ENCODE peak calls at places on chromosomes 12 and 14, in four cellular contexts. One of them, this sample, is unnamed.

GRCh38 chr12:109115758-109116610 is at the start of gene ACACB:
- DNase-seq in Peyer's patch: peak; percentile 85
- DNase-seq in A549: no peak
- DNase-seq in lower leg skin: peak; percentile 75
- DNase-seq in this sample: no peak

GRCh38 chr12:40099423-40099853 is 6.4 kb downstream of the SLC2A13 start:
- DNase-seq in Peyer's patch: no peak
- DNase-seq in A549: peak; percentile 7
- DNase-seq in lower leg skin: no peak
- DNase-seq in this sample: no peak

GRCh38 chr12:92596388-92596787 is 106.4 kb upstream of the PLEKHG7 start:
- DNase-seq in Peyer's patch: no peak
- DNase-seq in A549: no peak
- DNase-seq in lower leg skin: no peak
- DNase-seq in this sample: no peak

GRCh38 chr14:101072945-101073597 is 169.5 kb upstream of the RTL1 start:
- DNase-seq in Peyer's patch: peak; percentile 78
- DNase-seq in A549: peak; percentile 97
- DNase-seq in lower leg skin: peak; percentile 31
- DNase-seq in this sample: no peak

GRCh38 chr12:51171884-51172514 is 936 bp downstream of the TFCP2 start:
- DNase-seq in Peyer's patch: no peak
- DNase-seq in A549: no peak
- DNase-seq in lower leg skin: no peak
- DNase-seq in this sample: no peak

GRCh38 chr12:64528616-64529015 is 76.7 kb downstream of the TBK1 start:
- DNase-seq in Peyer's patch: no peak
- DNase-seq in A549: no peak
- DNase-seq in lower leg skin: no peak
- DNase-seq in this sample: no peak

GRCh38 chr12:51238037-51238509 is 553 bp upstream of the DAZAP2 start:
- DNase-seq in Peyer's patch: no peak
- DNase-seq in A549: no peak
- DNase-seq in lower leg skin: peak; percentile 20
- DNase-seq in this sample: no peak

GRCh38 chr14:91315844-91316267 is 71.4 kb upstream of the GPR68 start:
- DNase-seq in Peyer's patch: no peak
- DNase-seq in A549: no peak
- DNase-seq in lower leg skin: no peak
- DNase-seq in this sample: peak; percentile 67

GRCh38 chr14:103749452-103749851 is 33.8 kb downstream of the ZFYVE21 start:
- DNase-seq in Peyer's patch: no peak
- DNase-seq in A549: no peak
- DNase-seq in lower leg skin: no peak
- DNase-seq in this sample: no peak

GRCh38 chr12:56469007-56469930 is 891 bp downstream of the SPRYD4 start:
- DNase-seq in Peyer's patch: peak; percentile 56
- DNase-seq in A549: peak; percentile 33
- DNase-seq in lower leg skin: peak; percentile 32
- DNase-seq in this sample: no peak

GRCh38 chr12:113853491-113853890 is 112.6 kb downstream of the RBM19 start:
- DNase-seq in Peyer's patch: no peak
- DNase-seq in A549: no peak
- DNase-seq in lower leg skin: no peak
- DNase-seq in this sample: no peak

GRCh38 chr12:113852273-113852672 is 113.9 kb downstream of the RBM19 start:
- DNase-seq in Peyer's patch: no peak
- DNase-seq in A549: no peak
- DNase-seq in lower leg skin: no peak
- DNase-seq in this sample: no peak

GRCh38 chr12:113850309-113851056 is 115.6 kb downstream of the RBM19 start:
- DNase-seq in Peyer's patch: no peak
- DNase-seq in A549: no peak
- DNase-seq in lower leg skin: no peak
- DNase-seq in this sample: no peak

GRCh38 chr12:113854385-113855136 is 111.6 kb downstream of the RBM19 start:
- DNase-seq in Peyer's patch: no peak
- DNase-seq in A549: no peak
- DNase-seq in lower leg skin: no peak
- DNase-seq in this sample: no peak

DNA sequence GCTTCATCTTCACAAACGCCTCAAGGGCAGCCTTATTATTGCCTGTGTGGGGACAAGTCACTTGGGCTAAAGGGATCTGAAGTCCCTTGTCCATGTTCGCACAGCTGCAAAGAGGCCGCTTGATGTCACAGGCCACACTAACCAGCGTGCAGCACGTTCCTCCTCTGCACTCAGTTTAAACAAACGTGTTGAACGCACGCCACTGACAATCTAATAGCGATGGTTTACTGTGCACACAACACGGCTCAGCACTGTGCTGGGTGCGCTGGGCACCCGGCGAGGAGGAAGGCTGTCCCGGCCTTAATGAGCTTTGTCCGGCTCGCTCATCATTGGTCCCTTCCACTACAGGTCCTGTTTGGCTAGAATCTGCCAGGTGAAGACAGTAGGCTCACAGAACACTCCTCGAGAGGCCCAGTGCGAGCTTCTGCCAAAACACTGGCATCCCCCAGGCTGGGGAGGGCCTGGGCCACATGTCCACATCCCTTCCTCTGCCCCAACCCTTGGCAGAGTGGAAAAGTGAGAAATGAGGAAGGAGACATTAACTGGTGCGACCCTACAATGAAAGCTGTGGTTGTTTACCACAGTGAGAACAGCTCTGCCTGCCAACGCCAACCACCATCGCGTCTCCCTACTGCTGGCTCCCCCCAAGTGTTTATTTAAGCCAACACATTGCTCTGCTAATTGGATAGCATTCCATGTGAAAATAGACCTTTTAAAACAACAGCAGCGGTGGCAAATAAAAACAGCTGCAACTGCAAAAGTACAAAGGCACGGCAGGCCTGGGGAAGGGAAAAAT is 113.2 kb downstream of the RBM19 start:
- DNase-seq in Peyer's patch: no peak
- DNase-seq in A549: no peak
- DNase-seq in lower leg skin: no peak
- DNase-seq in this sample: no peak
- TF ChIP-seq CTCF in Peyer's patch: no peak
- TF ChIP-seq CTCF in A549: no peak
- TF ChIP-seq CTCF in lower leg skin: no peak
- TF ChIP-seq CTCF in this sample: no peak

DNA sequence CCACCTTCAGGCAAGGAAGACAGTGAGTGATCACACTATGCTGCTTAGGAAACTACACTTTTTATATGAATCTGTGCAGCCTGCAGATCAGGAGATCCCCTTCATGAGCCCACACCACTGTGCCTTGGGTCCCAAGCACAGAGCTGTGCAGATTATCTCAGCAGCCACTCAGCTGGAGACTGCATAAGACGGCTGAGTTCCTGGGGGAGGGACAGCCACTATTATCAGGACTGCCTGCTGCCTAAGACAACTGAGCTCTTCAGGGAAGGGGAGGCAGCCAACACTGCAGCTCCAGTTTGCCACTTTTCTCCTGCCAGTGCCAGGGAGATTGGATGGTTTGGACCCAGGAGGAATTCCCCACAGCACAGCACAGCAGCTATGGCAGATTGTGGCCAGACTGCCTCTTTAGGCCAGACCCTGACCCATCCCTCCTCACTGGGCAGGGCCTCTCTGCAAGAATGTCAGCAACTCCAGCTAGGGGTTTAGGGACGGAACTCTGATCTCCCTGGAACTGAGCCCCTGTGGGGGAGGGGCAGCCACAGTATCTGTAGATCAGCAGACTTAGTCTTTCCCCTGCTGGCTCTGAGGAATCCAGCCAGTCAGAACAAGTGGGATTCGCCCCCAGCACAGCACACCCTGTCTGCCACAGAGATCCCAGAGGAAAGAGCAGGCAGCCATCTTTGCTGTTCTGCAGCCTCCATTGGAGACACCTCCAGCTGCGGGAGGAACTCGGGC is 141.3 kb downstream of the KLHL28 start:
- DNase-seq in Peyer's patch: no peak
- DNase-seq in A549: no peak
- DNase-seq in lower leg skin: no peak
- DNase-seq in this sample: no peak
- TF ChIP-seq CTCF in Peyer's patch: no peak
- TF ChIP-seq CTCF in A549: no peak
- TF ChIP-seq CTCF in lower leg skin: no peak
- TF ChIP-seq CTCF in this sample: no peak

DNA sequence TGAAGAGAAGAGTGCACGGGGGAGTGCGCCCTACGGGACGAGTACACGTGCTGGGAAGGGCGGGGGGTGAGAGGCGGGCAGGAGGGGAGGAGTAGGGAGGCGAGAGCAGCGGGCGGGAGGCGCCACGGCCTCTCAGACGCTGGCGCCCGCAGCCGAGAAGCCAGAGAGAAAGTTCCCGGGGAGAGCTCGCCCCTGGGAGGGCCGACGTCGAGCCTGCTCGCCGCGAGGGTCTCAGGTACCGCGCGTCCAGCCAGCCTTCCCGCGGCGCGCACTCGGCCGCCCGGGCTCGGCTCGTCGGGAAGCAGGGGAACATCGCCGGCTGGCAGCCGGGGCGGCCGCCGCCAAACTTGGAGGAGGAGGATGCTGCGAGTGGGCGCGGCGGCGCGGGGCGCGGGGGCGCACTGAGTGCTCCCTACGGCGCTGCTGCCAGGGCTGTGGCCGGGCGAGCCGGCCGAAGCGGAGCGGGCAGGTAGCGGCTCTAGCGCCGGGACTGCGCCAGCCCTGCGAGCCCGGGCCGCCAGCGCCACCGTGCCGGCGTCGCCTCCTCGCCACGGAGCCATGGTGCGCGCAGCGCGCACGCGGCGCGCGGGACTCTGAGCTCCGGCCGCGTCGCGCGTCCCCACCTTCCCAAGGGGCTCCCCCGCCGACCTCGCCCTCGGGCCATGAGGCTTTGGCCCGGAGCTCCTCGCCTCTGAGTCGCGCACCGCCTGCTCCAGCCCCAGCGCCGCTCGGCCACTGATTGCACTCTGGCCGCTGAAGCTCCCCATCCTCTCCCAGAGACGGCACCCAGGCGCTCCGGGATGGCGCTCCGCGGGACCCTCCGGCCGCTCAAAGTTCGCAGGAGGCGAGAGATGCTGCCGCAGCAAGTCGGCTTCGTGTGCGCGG is at the start of gene SLC24A4:
- DNase-seq in Peyer's patch: no peak
- DNase-seq in A549: peak; percentile 40
- DNase-seq in lower leg skin: no peak
- DNase-seq in this sample: no peak
- TF ChIP-seq CTCF in Peyer's patch: no peak
- TF ChIP-seq CTCF in A549: no peak
- TF ChIP-seq CTCF in lower leg skin: no peak
- TF ChIP-seq CTCF in this sample: no peak

DNA sequence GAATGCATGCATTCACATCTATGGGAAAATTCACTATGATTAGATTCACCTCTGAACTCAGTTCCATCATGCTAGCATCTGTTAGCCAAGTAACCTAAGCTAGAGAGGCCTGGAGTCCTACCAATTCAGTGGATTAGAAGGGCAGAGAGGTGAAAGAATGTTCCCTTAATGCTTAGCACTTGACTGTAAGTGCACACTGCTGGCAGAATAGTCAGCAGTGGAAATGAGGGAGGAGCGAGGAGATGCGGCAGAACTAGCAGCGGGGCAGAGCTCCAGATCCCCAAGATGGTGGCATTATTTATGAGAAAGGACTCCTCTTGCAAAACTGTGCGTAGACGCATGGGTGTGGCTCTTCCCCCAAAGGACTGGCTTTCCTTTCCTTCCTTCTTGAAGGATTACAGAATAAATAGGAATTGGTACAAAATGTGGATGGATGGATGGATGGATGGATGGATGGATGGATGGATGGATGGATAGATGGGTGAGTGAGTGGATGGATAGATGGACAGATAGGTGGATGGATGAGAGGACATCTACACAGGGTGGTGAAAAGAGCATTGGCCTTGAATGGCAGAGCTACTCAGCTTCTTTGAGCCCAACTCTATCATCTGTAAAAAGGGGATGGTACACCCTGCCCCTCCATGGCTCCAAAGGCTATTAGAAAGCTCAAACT is 227.2 kb downstream of the CHST11 start:
- DNase-seq in Peyer's patch: no peak
- DNase-seq in A549: no peak
- DNase-seq in lower leg skin: no peak
- DNase-seq in this sample: no peak
- TF ChIP-seq CTCF in Peyer's patch: no peak
- TF ChIP-seq CTCF in A549: no peak
- TF ChIP-seq CTCF in lower leg skin: no peak
- TF ChIP-seq CTCF in this sample: no peak

GRCh38 chr12:44961887-44962286 is 85.8 kb upstream of the NELL2 start:
- DNase-seq in Peyer's patch: no peak
- DNase-seq in A549: no peak
- DNase-seq in lower leg skin: no peak
- DNase-seq in this sample: no peak
- TF ChIP-seq CTCF in Peyer's patch: no peak
- TF ChIP-seq CTCF in A549: no peak
- TF ChIP-seq CTCF in lower leg skin: no peak
- TF ChIP-seq CTCF in this sample: no peak

GRCh38 chr14:52695481-52696091 is at the start of gene ERO1A:
- DNase-seq in Peyer's patch: peak; percentile 94
- DNase-seq in A549: peak; percentile 66
- DNase-seq in lower leg skin: peak; percentile 74
- DNase-seq in this sample: peak; percentile 82

GRCh38 chr14:52693004-52693403 is 2.4 kb downstream of the ERO1A start:
- DNase-seq in Peyer's patch: no peak
- DNase-seq in A549: no peak
- DNase-seq in lower leg skin: no peak
- DNase-seq in this sample: no peak

GRCh38 chr14:52692248-52692962 is 3.0 kb downstream of the ERO1A start:
- DNase-seq in Peyer's patch: no peak
- DNase-seq in A549: no peak
- DNase-seq in lower leg skin: no peak
- DNase-seq in this sample: no peak

GRCh38 chr14:52694761-52695480 is 437 bp downstream of the ERO1A start:
- DNase-seq in Peyer's patch: no peak
- DNase-seq in A549: no peak
- DNase-seq in lower leg skin: no peak
- DNase-seq in this sample: no peak

DNA sequence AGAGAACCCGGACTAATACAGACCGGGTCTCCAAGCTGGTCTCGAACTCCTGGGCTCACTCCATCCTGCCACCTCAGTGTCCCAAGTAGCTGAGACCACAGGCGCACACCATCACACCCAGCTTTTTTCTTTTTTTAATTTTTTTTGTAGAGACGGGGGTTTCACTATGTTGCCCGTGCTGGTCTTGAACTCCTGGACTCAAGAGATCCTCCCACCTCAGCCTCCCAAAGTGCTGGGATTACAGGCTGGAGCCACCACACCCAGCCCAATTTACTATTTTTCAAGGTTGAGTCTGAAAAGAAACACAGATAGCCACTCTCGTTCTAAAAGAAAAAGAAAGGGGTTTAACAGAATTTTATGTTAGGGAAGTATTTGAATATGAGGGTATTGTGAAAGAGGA is 1.8 kb downstream of the ERO1A start:
- DNase-seq in Peyer's patch: no peak
- DNase-seq in A549: no peak
- DNase-seq in lower leg skin: no peak
- DNase-seq in this sample: no peak
- TF ChIP-seq CTCF in Peyer's patch: no peak
- TF ChIP-seq CTCF in A549: no peak
- TF ChIP-seq CTCF in lower leg skin: no peak
- TF ChIP-seq CTCF in this sample: no peak

GRCh38 chr14:56117765-56118610 is at the start of gene PELI2:
- DNase-seq in Peyer's patch: peak; percentile 83
- DNase-seq in A549: peak; percentile 33
- DNase-seq in lower leg skin: peak; percentile 66
- DNase-seq in this sample: peak; percentile 82
- TF ChIP-seq CTCF in Peyer's patch: peak; percentile 36
- TF ChIP-seq CTCF in A549: no peak
- TF ChIP-seq CTCF in lower leg skin: no peak
- TF ChIP-seq CTCF in this sample: no peak

This sample was measured in CD14-positive monocyte.